ENCODE peak calls at places on chromosomes 13 and 19, in six cellular contexts. N is SK-N-SH, J is H1, O is HepG2, A is K562, Q is GM12878. B is an unnamed sample. For H3K27me3, the result is how much of the 10 kb centered on the place peaks cover.

GRCh38 chr13:27309967-27310598 is 39.5 kb downstream of the RASL11A start:
- DNase-seq in J (no peak), A (no peak), N (no peak), Q (no peak), O (no peak), B (no peak)

GRCh38 chr13:100434010-100434763 is 154.4 kb downstream of the GGACT start:
- DNase-seq in J (no peak), Q (peak), N (no peak), A (no peak), O (peak), B (no peak)

GRCh38 chr13:39810091-39810877 is 154.8 kb downstream of the COG6 start:
- DNase-seq in O (no peak), Q (no peak), J (no peak), N (no peak), A (no peak), B (no peak)

GRCh38 chr19:39645800-39646411 is 9.8 kb upstream of the LGALS16 start:
- DNase-seq in A (no peak), J (no peak), Q (no peak), N (no peak), O (peak), B (no peak)

GRCh38 chr19:32206065-32206464 is 139.3 kb upstream of the ZNF507 start:
- DNase-seq in J (no peak), N (no peak), A (no peak), O (no peak), Q (no peak), B (no peak)

GRCh38 chr13:60329221-60329983 is 67.6 kb upstream of the TDRD3 start:
- DNase-seq in O (peak), N (peak), Q (peak), A (peak), J (peak), B (peak)

GRCh38 chr19:2720777-2721569 is at the start of gene DIRAS1:
- DNase-seq in A (peak), Q (no peak), N (peak), J (no peak), O (no peak), B (no peak)

GRCh38 chr19:39262496-39262895 is 5.7 kb upstream of the IFNL2 start:
- DNase-seq in Q (no peak), O (no peak), A (no peak), J (no peak), N (no peak), B (no peak)

GRCh38 chr13:50617134-50617721 is 226.3 kb downstream of the DLEU7 start:
- DNase-seq in Q (no peak), O (no peak), N (no peak), A (no peak), J (no peak), B (no peak)

GRCh38 chr13:113641426-113641825 is 16.6 kb downstream of the ATP4B start:
- DNase-seq in N (no peak), J (no peak), O (no peak), A (no peak), Q (no peak), B (no peak)

GRCh38 chr13:101522607-101523006 is 70.1 kb downstream of the ITGBL1 start:
- DNase-seq in J (no peak), A (no peak), Q (no peak), O (peak), N (no peak), B (no peak)

GRCh38 chr13:28527629-28528028 is 32.7 kb upstream of the FLT1 start:
- DNase-seq in Q (no peak), A (no peak), J (no peak), N (no peak), O (no peak), B (peak)

GRCh38 chr19:13181747-13182388 is 31.7 kb downstream of the IER2 start:
- DNase-seq in J (no peak), A (peak), O (no peak), N (peak), Q (no peak), B (peak)

GRCh38 chr13:98279473-98280175 is 102.6 kb upstream of the RNF113B start:
- DNase-seq in N (peak), A (no peak), O (no peak), J (no peak), Q (peak), B (no peak)

GRCh38 chr19:57888107-57888493 is 737 bp downstream of the ZNF814 start:
- DNase-seq in N (no peak), A (no peak), J (no peak), O (no peak), Q (no peak), B (no peak)

GRCh38 chr13:71039440-71039839 is 827.6 kb downstream of the DACH1 start:
- DNase-seq in N (no peak), A (no peak), Q (no peak), J (no peak), O (no peak), B (no peak)

GRCh38 chr19:17779281-17779930 is 15.5 kb upstream of the B3GNT3 start:
- DNase-seq in N (peak), J (peak), Q (no peak), A (peak), O (no peak), B (peak)

GRCh38 chr13:78958019-78958418 is 299.1 kb upstream of the OBI1 start:
- DNase-seq in O (no peak), Q (no peak), N (no peak), A (no peak), J (no peak), B (no peak)

GRCh38 chr13:91045351-91046034 is 302.0 kb upstream of the MIR17HG start:
- DNase-seq in J (no peak), Q (no peak), O (no peak), N (peak), A (no peak), B (no peak)
- TF ChIP-seq GABPA in J (no peak), Q (no peak), O (no peak), N (no peak), A (no peak), B (no peak)

DNA sequence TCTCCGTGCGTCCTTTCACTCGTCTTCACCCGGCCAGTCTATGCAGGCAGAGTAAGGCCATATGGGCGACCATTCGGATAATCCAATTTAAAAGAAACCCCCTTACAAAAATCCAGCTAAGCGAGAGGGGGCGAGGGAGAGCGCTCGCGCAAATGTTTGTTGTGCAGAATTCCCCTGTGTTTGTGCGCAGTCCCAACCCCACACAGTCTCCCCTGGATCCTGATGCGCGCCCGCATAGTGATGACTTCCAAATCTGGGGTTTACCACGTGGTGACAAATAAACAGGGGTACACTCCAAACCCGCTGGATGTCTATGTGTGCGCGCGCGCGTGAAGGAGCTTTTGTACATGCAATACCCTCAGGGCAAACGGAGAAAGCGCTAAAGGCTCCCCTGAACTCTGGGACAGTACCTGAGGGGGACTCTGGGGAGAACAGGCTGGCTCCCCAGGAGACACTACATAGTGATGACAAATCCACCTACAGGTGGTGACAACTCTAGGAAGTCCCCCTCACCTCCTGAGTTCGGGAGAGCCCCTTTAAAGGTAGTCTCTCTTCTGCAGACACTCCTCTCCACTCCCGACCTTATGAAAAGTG is 8.5 kb downstream of the SOX21 start:
- DNase-seq in J (no peak), N (peak), O (no peak), Q (no peak), A (no peak), B (no peak)
- H3K27me3 ChIP-seq in J (under half), N (half or more), O (under half), Q (under half), A (under half), B (half or more)

GRCh38 chr13:41054919-41055619 is 6.2 kb upstream of the WBP4 start:
- DNase-seq in N (peak), A (peak), Q (no peak), J (no peak), O (peak), B (no peak)
- TF ChIP-seq CTCF in N (peak), A (peak), Q (peak), J (peak), O (peak), B (peak)

DNA sequence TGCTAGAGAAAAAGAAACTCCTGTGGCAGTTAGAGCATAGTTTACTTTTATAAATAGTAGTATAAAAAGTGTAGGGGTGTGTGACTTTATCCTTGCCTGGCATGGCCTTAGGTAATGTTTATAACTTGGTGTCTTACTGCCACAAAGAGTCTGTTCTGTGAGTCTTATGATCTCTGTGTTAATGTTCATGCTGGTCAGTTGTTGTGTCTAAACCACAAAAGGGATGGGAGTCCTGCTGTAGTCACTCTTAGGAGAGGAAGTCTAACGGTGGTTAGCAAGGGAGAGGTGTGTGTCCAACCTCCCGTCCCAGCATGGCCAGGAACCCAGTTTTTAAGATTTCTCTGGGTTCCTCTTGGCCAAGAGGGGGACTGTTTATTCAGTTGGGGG is 28.2 kb downstream of the CHST8 start:
- DNase-seq in A (no peak), J (no peak), Q (no peak), N (no peak), O (no peak), B (no peak)
- TF ChIP-seq GABPA in A (no peak), J (no peak), Q (no peak), N (no peak), O (no peak), B (no peak)

GRCh38 chr13:41458187-41458938 is 1.0 kb downstream of the RGCC start:
- DNase-seq in N (peak), J (no peak), Q (no peak), O (no peak), A (peak), B (no peak)
- H3K27me3 ChIP-seq in N (under half), J (under half), Q (under half), O (under half), A (under half), B (under half)

GRCh38 chr13:68304287-68304893 is 1074.3 kb upstream of the PCDH9 start:
- DNase-seq in J (no peak), O (peak), A (peak), Q (no peak), N (peak), B (no peak)
- TF ChIP-seq CTCF in J (peak), O (peak), A (no peak), Q (peak), N (peak), B (peak)

GRCh38 chr19:34066007-34066656 is 106.2 kb upstream of the LSM14A start:
- DNase-seq in O (no peak), J (no peak), Q (no peak), N (no peak), A (no peak), B (no peak)

GRCh38 chr19:34067861-34068271 is 104.4 kb upstream of the LSM14A start:
- DNase-seq in N (no peak), Q (no peak), A (no peak), J (no peak), O (no peak), B (no peak)
- TF ChIP-seq GABPA in N (no peak), Q (no peak), A (no peak), J (no peak), O (no peak), B (no peak)

DNA sequence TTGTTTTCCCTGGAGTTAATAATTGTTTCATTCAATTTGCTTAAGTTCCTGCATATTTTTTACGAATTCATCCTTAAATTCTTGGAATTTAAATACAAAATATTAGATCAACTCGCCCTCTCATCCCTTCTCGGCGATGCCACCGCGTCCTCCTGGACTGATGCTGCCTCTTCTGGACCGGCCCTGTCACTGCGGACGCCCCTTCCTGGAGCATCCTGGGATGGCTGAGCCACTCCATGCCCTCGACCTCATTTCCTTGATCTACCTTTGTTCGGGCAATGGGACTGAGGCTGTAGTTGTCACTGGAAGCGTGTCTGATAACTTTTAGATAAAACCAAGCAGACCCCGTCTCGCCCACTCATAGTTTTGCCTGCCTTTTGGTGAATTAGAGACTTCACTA is 283.6 kb downstream of the TEX29 start:
- DNase-seq in A (no peak), J (no peak), N (no peak), Q (no peak), O (no peak), B (no peak)
- H3K27me3 ChIP-seq in A (under half), J (under half), N (under half), Q (under half), O (under half), B (under half)